ENCODE peak calls at places on chromosomes 4 and X, in eight cellular contexts. One of them, this sample, is unnamed.

GRCh38 chr4:180642732-180643131 is 1600.5 kb upstream of the TENM3 start:
- DNase-seq in right cardiac atrium: no peak
- DNase-seq in nephron progenitor cell: no peak
- DNase-seq in M059J: no peak
- DNase-seq in tibial artery: no peak
- DNase-seq in CD8-positive, alpha-beta memory T cell: no peak
- DNase-seq in SJSA1: no peak
- DNase-seq in tibial nerve: no peak
- DNase-seq in this sample: no peak

GRCh38 chr4:186536285-186536684 is 19.1 kb downstream of the MTNR1A start:
- DNase-seq in tibial artery: no peak
- DNase-seq in nephron progenitor cell: no peak
- DNase-seq in SJSA1: no peak
- DNase-seq in CD8-positive, alpha-beta memory T cell: no peak
- DNase-seq in M059J: peak; percentile 15
- DNase-seq in right cardiac atrium: no peak
- DNase-seq in tibial nerve: no peak
- DNase-seq in this sample: no peak

GRCh38 chr4:128349921-128350320 is 62.3 kb upstream of the PGRMC2 start:
- DNase-seq in SJSA1: peak; percentile 81
- DNase-seq in CD8-positive, alpha-beta memory T cell: no peak
- DNase-seq in right cardiac atrium: no peak
- DNase-seq in M059J: peak; percentile 79
- DNase-seq in nephron progenitor cell: no peak
- DNase-seq in tibial artery: no peak
- DNase-seq in tibial nerve: no peak
- DNase-seq in this sample: no peak

GRCh38 chr4:54661156-54661555 is 3.4 kb downstream of the KIT start:
- DNase-seq in SJSA1: no peak
- DNase-seq in M059J: peak; percentile 94
- DNase-seq in nephron progenitor cell: no peak
- DNase-seq in CD8-positive, alpha-beta memory T cell: no peak
- DNase-seq in tibial nerve: no peak
- DNase-seq in right cardiac atrium: no peak
- DNase-seq in tibial artery: no peak
- DNase-seq in this sample: no peak

GRCh38 chrX:16589211-16589610 is 60.7 kb upstream of the S100G start:
- DNase-seq in tibial nerve: peak; percentile 57
- DNase-seq in tibial artery: no peak
- DNase-seq in SJSA1: peak; percentile 85
- DNase-seq in CD8-positive, alpha-beta memory T cell: no peak
- DNase-seq in right cardiac atrium: no peak
- DNase-seq in M059J: peak; percentile 75
- DNase-seq in nephron progenitor cell: no peak
- DNase-seq in this sample: no peak

GRCh38 chrX:40202456-40202855 is 104.7 kb upstream of the BCOR start:
- DNase-seq in tibial nerve: no peak
- DNase-seq in nephron progenitor cell: no peak
- DNase-seq in M059J: no peak
- DNase-seq in SJSA1: no peak
- DNase-seq in CD8-positive, alpha-beta memory T cell: no peak
- DNase-seq in tibial artery: no peak
- DNase-seq in right cardiac atrium: no peak
- DNase-seq in this sample: no peak

GRCh38 chrX:121000589-121000988 is 15.0 kb upstream of the CT47A1 start:
- DNase-seq in CD8-positive, alpha-beta memory T cell: no peak
- DNase-seq in tibial artery: no peak
- DNase-seq in M059J: peak; percentile 43
- DNase-seq in SJSA1: no peak
- DNase-seq in nephron progenitor cell: no peak
- DNase-seq in right cardiac atrium: no peak
- DNase-seq in tibial nerve: no peak
- DNase-seq in this sample: no peak

GRCh38 chr4:40367451-40367850 is 32.3 kb downstream of the CHRNA9 start:
- DNase-seq in SJSA1: no peak
- DNase-seq in tibial nerve: no peak
- DNase-seq in tibial artery: no peak
- DNase-seq in CD8-positive, alpha-beta memory T cell: no peak
- DNase-seq in M059J: no peak
- DNase-seq in nephron progenitor cell: no peak
- DNase-seq in right cardiac atrium: no peak
- DNase-seq in this sample: no peak

GRCh38 chrX:49309401-49309981 is 6.0 kb downstream of the GAGE10 start:
- DNase-seq in right cardiac atrium: no peak
- DNase-seq in SJSA1: peak; percentile 17
- DNase-seq in CD8-positive, alpha-beta memory T cell: peak; percentile 49
- DNase-seq in M059J: peak; percentile 14
- DNase-seq in nephron progenitor cell: no peak
- DNase-seq in tibial nerve: no peak
- DNase-seq in tibial artery: no peak
- DNase-seq in this sample: no peak

GRCh38 chr4:26179316-26179760 is 141.5 kb upstream of the RBPJ start:
- DNase-seq in nephron progenitor cell: no peak
- DNase-seq in SJSA1: no peak
- DNase-seq in M059J: no peak
- DNase-seq in tibial artery: no peak
- DNase-seq in right cardiac atrium: no peak
- DNase-seq in tibial nerve: no peak
- DNase-seq in CD8-positive, alpha-beta memory T cell: no peak
- DNase-seq in this sample: no peak

GRCh38 chrX:133674726-133675470 is 259.6 kb upstream of the GPC4 start:
- DNase-seq in CD8-positive, alpha-beta memory T cell: no peak
- DNase-seq in nephron progenitor cell: no peak
- DNase-seq in M059J: peak; percentile 20
- DNase-seq in tibial artery: no peak
- DNase-seq in tibial nerve: no peak
- DNase-seq in SJSA1: no peak
- DNase-seq in right cardiac atrium: no peak
- DNase-seq in this sample: no peak

GRCh38 chr4:1225272-1226166 is 23.4 kb downstream of the CTBP1 start:
- DNase-seq in M059J: no peak
- DNase-seq in right cardiac atrium: peak; percentile 44
- DNase-seq in CD8-positive, alpha-beta memory T cell: no peak
- DNase-seq in tibial artery: no peak
- DNase-seq in tibial nerve: no peak
- DNase-seq in nephron progenitor cell: no peak
- DNase-seq in SJSA1: no peak
- DNase-seq in this sample: no peak

GRCh38 chrX:48938721-48939416 is 18.5 kb downstream of the OTUD5 start:
- DNase-seq in M059J: no peak
- DNase-seq in CD8-positive, alpha-beta memory T cell: peak; percentile 85
- DNase-seq in nephron progenitor cell: no peak
- DNase-seq in SJSA1: no peak
- DNase-seq in tibial nerve: no peak
- DNase-seq in tibial artery: no peak
- DNase-seq in right cardiac atrium: no peak
- DNase-seq in this sample: no peak

GRCh38 chr4:98261291-98262271 is at the start of gene RAP1GDS1:
- DNase-seq in SJSA1: peak; percentile 79
- DNase-seq in M059J: peak; percentile 74
- DNase-seq in CD8-positive, alpha-beta memory T cell: peak; percentile 80
- DNase-seq in nephron progenitor cell: no peak
- DNase-seq in tibial nerve: peak; percentile 17
- DNase-seq in right cardiac atrium: peak; percentile 72
- DNase-seq in tibial artery: peak; percentile 77
- DNase-seq in this sample: peak; percentile 43

GRCh38 chr4:93646225-93646930 is 182.2 kb upstream of the ATOH1 start:
- DNase-seq in CD8-positive, alpha-beta memory T cell: no peak
- DNase-seq in tibial artery: no peak
- DNase-seq in nephron progenitor cell: no peak
- DNase-seq in right cardiac atrium: no peak
- DNase-seq in M059J: peak; percentile 44
- DNase-seq in SJSA1: no peak
- DNase-seq in tibial nerve: no peak
- DNase-seq in this sample: no peak

GRCh38 chr4:159867673-159868072 is 764.8 kb downstream of the RAPGEF2 start:
- DNase-seq in tibial artery: no peak
- DNase-seq in CD8-positive, alpha-beta memory T cell: no peak
- DNase-seq in M059J: no peak
- DNase-seq in tibial nerve: no peak
- DNase-seq in SJSA1: no peak
- DNase-seq in right cardiac atrium: no peak
- DNase-seq in nephron progenitor cell: no peak
- DNase-seq in this sample: no peak

GRCh38 chr4:7017446-7018048 is 25.6 kb upstream of the TADA2B start:
- DNase-seq in SJSA1: no peak
- DNase-seq in nephron progenitor cell: no peak
- DNase-seq in tibial nerve: no peak
- DNase-seq in right cardiac atrium: no peak
- DNase-seq in tibial artery: no peak
- DNase-seq in M059J: no peak
- DNase-seq in CD8-positive, alpha-beta memory T cell: no peak
- DNase-seq in this sample: no peak

GRCh38 chr4:83010111-83010521 is 507 bp downstream of the LIN54 start:
- DNase-seq in M059J: peak; percentile 36
- DNase-seq in tibial artery: no peak
- DNase-seq in CD8-positive, alpha-beta memory T cell: no peak
- DNase-seq in tibial nerve: no peak
- DNase-seq in nephron progenitor cell: no peak
- DNase-seq in right cardiac atrium: no peak
- DNase-seq in SJSA1: peak; percentile 57
- DNase-seq in this sample: no peak

GRCh38 chr4:15769202-15769601 is 8.9 kb upstream of the CD38 start:
- DNase-seq in SJSA1: no peak
- DNase-seq in M059J: no peak
- DNase-seq in nephron progenitor cell: no peak
- DNase-seq in tibial artery: no peak
- DNase-seq in tibial nerve: no peak
- DNase-seq in right cardiac atrium: no peak
- DNase-seq in CD8-positive, alpha-beta memory T cell: no peak
- DNase-seq in this sample: no peak

GRCh38 chrX:70500826-70501225 is 56.2 kb downstream of the DLG3 start:
- DNase-seq in M059J: no peak
- DNase-seq in tibial nerve: no peak
- DNase-seq in nephron progenitor cell: no peak
- DNase-seq in SJSA1: no peak
- DNase-seq in right cardiac atrium: no peak
- DNase-seq in tibial artery: no peak
- DNase-seq in CD8-positive, alpha-beta memory T cell: no peak
- DNase-seq in this sample: no peak

GRCh38 chrX:48794993-48795501 is 6.8 kb upstream of the HDAC6 start:
- DNase-seq in CD8-positive, alpha-beta memory T cell: no peak
- DNase-seq in nephron progenitor cell: no peak
- DNase-seq in tibial artery: no peak
- DNase-seq in SJSA1: peak; percentile 66
- DNase-seq in right cardiac atrium: no peak
- DNase-seq in tibial nerve: no peak
- DNase-seq in M059J: peak; percentile 80
- DNase-seq in this sample: no peak

GRCh38 chrX:2863646-2864045 is 34.9 kb downstream of the GYG2 start:
- DNase-seq in nephron progenitor cell: no peak
- DNase-seq in tibial artery: no peak
- DNase-seq in CD8-positive, alpha-beta memory T cell: no peak
- DNase-seq in SJSA1: peak; percentile 6
- DNase-seq in tibial nerve: no peak
- DNase-seq in M059J: no peak
- DNase-seq in right cardiac atrium: no peak
- DNase-seq in this sample: no peak

GRCh38 chr4:105859233-105859632 is 36.0 kb upstream of the NPNT start:
- DNase-seq in CD8-positive, alpha-beta memory T cell: no peak
- DNase-seq in tibial nerve: no peak
- DNase-seq in right cardiac atrium: no peak
- DNase-seq in tibial artery: no peak
- DNase-seq in M059J: peak; percentile 67
- DNase-seq in SJSA1: peak; percentile 82
- DNase-seq in nephron progenitor cell: no peak
- DNase-seq in this sample: no peak

GRCh38 chr4:57053508-57053907 is 56.7 kb downstream of the IGFBP7 start:
- DNase-seq in nephron progenitor cell: no peak
- DNase-seq in tibial nerve: no peak
- DNase-seq in M059J: peak; percentile 45
- DNase-seq in SJSA1: no peak
- DNase-seq in right cardiac atrium: no peak
- DNase-seq in CD8-positive, alpha-beta memory T cell: no peak
- DNase-seq in tibial artery: no peak
- DNase-seq in this sample: no peak

GRCh38 chrX:49995795-49996455 is 73.5 kb downstream of the CLCN5 start:
- DNase-seq in nephron progenitor cell: no peak
- DNase-seq in tibial nerve: no peak
- DNase-seq in M059J: no peak
- DNase-seq in SJSA1: no peak
- DNase-seq in CD8-positive, alpha-beta memory T cell: no peak
- DNase-seq in right cardiac atrium: no peak
- DNase-seq in tibial artery: no peak
- DNase-seq in this sample: no peak

GRCh38 chr4:183738081-183738673 is 79.1 kb downstream of the TRAPPC11 start:
- DNase-seq in right cardiac atrium: no peak
- DNase-seq in tibial nerve: no peak
- DNase-seq in nephron progenitor cell: no peak
- DNase-seq in CD8-positive, alpha-beta memory T cell: no peak
- DNase-seq in tibial artery: no peak
- DNase-seq in SJSA1: no peak
- DNase-seq in M059J: no peak
- DNase-seq in this sample: no peak

GRCh38 chr4:146900295-146900694 is 45.4 kb downstream of the TTC29 start:
- DNase-seq in tibial nerve: no peak
- DNase-seq in nephron progenitor cell: no peak
- DNase-seq in tibial artery: no peak
- DNase-seq in SJSA1: no peak
- DNase-seq in right cardiac atrium: no peak
- DNase-seq in CD8-positive, alpha-beta memory T cell: no peak
- DNase-seq in M059J: no peak
- DNase-seq in this sample: no peak

GRCh38 chr4:148118179-148118578 is 324.0 kb downstream of the NR3C2 start:
- DNase-seq in right cardiac atrium: no peak
- DNase-seq in tibial nerve: no peak
- DNase-seq in M059J: no peak
- DNase-seq in SJSA1: no peak
- DNase-seq in nephron progenitor cell: no peak
- DNase-seq in tibial artery: no peak
- DNase-seq in CD8-positive, alpha-beta memory T cell: no peak
- DNase-seq in this sample: no peak

This sample was measured in heart left ventricle.